ENCODE peak calls at places on chromosomes 6 and 20, in four cellular contexts. E is effector memory CD4-positive, alpha-beta T cell; O is transverse colon; T is suprapubic skin. W is an unnamed sample. For H3K27me3, the result is how much of the 10 kb centered on the place peaks cover.

GRCh38 chr6:122580731-122581130 is 29.5 kb upstream of the PKIB start:
- DNase-seq in T (no peak), E (no peak), O (no peak), W (peak)

GRCh38 chr6:97674802-97675201 is 391.8 kb upstream of the MMS22L start:
- DNase-seq in O (no peak), T (no peak), E (no peak), W (no peak)

GRCh38 chr6:116152620-116153019 is 26.7 kb upstream of the COL10A1 start:
- DNase-seq in T (no peak), O (no peak), E (no peak), W (no peak)

GRCh38 chr6:154399097-154399496 is 42.5 kb upstream of the IPCEF1 start:
- DNase-seq in E (no peak), T (no peak), O (no peak), W (peak)

GRCh38 chr20:19688031-19688806 is 69.8 kb upstream of the RIN2 start:
- DNase-seq in E (no peak), O (peak), T (peak), W (peak)

GRCh38 chr6:94902974-94903628 is 674.2 kb upstream of the MANEA start:
- DNase-seq in T (no peak), O (no peak), E (no peak), W (no peak)

GRCh38 chr20:50891138-50891537 is 40.1 kb downstream of the ADNP start:
- DNase-seq in O (no peak), T (no peak), E (no peak), W (peak)

GRCh38 chr20:7195704-7196103 is 428.2 kb downstream of the BMP2 start:
- DNase-seq in E (no peak), T (no peak), O (no peak), W (peak)

GRCh38 chr20:45823949-45824835 is 2.9 kb downstream of the TNNC2 start:
- DNase-seq in E (peak), T (no peak), O (peak), W (peak)

GRCh38 chr6:89483111-89483720 is 50.3 kb downstream of the ANKRD6 start:
- DNase-seq in E (no peak), O (no peak), T (no peak), W (no peak)

GRCh38 chr20:44104807-44105517 is 82.0 kb downstream of the JPH2 start:
- DNase-seq in E (no peak), T (no peak), O (no peak), W (peak)

GRCh38 chr20:62914970-62915457 is 11.3 kb downstream of the DIDO1 start:
- DNase-seq in O (no peak), T (peak), E (no peak), W (no peak)

GRCh38 chr6:14703586-14703985 is 542.3 kb upstream of the JARID2 start:
- DNase-seq in O (no peak), E (no peak), T (no peak), W (no peak)

GRCh38 chr6:148842631-148843030 is 95.8 kb downstream of the UST start:
- DNase-seq in O (no peak), E (no peak), T (no peak), W (no peak)

GRCh38 chr20:64109390-64109747 is 2.0 kb upstream of the NPBWR2 start:
- DNase-seq in T (no peak), E (no peak), O (peak), W (no peak)

DNA sequence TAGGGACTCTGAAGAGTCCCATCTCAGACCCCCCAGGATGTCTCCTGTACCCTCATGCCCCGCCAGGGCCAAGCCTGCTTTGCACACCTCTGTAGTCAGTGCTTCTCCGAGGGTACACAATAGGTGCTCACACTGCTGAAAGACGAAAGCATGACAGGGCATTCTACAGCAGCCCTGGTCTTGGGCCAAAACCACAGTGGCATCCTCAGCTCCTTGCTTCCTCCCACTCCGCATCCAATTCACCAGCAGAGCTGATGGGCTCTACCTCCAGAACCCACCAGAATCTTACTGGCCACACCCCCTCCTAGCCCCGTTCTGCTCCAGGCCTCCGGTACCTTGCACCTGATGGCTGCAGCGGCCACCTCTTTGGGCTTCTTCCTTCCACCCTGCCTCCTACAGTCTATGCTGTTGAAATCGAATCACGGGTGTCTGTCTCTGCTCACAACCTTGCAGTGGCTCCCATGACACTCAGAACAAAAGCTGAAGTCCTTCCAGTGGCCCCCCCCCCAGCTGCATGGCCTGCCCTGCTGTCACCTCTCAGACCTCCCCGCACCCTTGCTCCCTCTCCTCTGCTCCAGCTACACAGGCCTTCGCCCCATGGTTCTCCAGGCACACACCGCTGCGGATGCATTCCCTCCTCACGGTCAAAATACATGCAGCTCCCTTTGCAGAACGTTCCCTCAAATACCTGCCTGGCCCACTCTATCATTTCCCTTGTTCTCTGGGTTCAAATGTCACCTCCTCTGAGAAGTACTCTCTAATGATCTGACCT is 1.2 kb downstream of the ANGPT4 start:
- DNase-seq in T (no peak), O (no peak), E (no peak), W (peak)
- H3K27me3 ChIP-seq in T (under half), O (under half), E (under half), W (half or more)

GRCh38 chr20:31975874-31976273 is 7.9 kb downstream of the XKR7 start:
- DNase-seq in O (no peak), T (no peak), E (no peak), W (no peak)

GRCh38 chr20:31974296-31974695 is 6.3 kb downstream of the XKR7 start:
- DNase-seq in E (no peak), O (no peak), T (no peak), W (no peak)

GRCh38 chr20:31974975-31975481 is 7.1 kb downstream of the XKR7 start:
- DNase-seq in T (no peak), E (no peak), O (no peak), W (no peak)

GRCh38 chr20:31968299-31969126 is 562 bp downstream of the XKR7 start:
- DNase-seq in O (peak), T (peak), E (peak), W (peak)

DNA sequence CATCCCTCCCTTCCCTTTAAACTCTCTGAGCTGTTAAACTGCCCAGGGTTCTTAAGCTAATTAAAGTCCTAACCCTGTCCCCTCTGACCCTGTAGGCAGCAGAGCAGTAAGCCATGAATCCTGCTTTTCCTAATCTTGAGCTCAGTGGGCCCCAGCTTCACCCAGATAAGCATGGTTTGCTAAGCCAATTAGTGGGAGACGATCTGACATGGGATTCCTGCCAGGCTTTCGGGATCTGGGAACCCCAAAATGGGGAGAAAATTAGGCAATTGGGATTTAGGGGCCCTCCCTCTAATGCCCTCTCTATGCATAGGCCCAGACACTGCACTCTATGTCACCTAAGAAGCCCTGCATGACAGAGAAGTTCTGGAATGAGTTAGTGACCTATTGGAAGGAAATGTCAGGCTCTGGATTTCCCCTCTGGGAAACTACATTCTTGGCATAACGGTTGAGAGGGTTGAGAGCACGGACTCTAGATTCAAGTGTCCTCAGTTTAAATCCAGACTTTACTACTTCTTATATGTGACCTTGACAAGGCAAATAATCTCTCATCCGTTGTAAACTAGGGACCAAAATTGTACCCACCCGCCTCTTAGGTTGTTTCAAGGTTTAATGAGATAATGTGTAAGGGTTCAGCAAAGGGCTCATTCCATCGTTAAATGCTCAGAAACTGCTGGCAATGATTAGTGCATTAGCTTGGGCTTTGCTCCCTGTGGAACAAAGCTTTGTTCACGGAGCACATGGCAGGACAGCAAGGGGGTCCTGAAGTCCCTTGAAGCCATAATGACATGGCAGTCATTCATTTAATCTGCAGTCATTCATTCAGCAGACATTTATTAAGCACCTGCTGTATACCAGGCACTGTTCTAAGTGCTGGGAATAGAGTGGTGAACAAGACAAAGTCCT is 4.8 kb downstream of the XKR7 start:
- DNase-seq in E (no peak), T (no peak), O (no peak), W (no peak)
- H3K27me3 ChIP-seq in E (under half), T (half or more), O (under half), W (half or more)

GRCh38 chr20:38331245-38331644 is 15.0 kb upstream of the LBP start:
- DNase-seq in E (no peak), O (no peak), T (no peak), W (no peak)
- H3K27me3 ChIP-seq in E (under half), O (under half), T (under half), W (under half)

GRCh38 chr20:668050-668449 is 7.6 kb downstream of the SCRT2 start:
- DNase-seq in E (no peak), O (no peak), T (no peak), W (no peak)

GRCh38 chr20:665276-665675 is 10.3 kb downstream of the SCRT2 start:
- DNase-seq in O (no peak), T (no peak), E (no peak), W (no peak)

GRCh38 chr20:667351-668034 is 8.1 kb downstream of the SCRT2 start:
- DNase-seq in T (no peak), E (peak), O (peak), W (peak)

GRCh38 chr20:668638-669037 is 7.0 kb downstream of the SCRT2 start:
- DNase-seq in T (no peak), O (no peak), E (no peak), W (no peak)

DNA sequence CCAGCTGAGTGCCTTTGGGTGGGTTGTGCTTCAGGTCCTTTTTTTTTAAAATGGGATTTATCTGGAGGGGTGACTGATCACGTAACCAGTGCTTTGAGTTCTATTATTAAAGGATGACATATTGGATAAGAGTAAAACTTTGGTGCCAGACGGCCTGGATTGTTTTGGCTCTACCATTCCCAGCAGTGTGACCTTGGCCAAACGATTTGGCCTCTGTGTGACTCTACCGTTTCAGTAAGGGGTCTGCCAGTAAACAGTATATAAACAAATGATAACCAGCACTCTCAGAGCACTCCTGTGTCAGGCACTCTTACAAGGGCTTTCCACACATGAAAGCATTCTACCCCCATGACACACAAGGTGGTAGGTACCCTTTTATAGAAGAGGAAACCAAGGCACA is 8.7 kb downstream of the SCRT2 start:
- DNase-seq in E (no peak), O (no peak), T (no peak), W (no peak)
- H3K27me3 ChIP-seq in E (under half), O (half or more), T (half or more), W (half or more)

DNA sequence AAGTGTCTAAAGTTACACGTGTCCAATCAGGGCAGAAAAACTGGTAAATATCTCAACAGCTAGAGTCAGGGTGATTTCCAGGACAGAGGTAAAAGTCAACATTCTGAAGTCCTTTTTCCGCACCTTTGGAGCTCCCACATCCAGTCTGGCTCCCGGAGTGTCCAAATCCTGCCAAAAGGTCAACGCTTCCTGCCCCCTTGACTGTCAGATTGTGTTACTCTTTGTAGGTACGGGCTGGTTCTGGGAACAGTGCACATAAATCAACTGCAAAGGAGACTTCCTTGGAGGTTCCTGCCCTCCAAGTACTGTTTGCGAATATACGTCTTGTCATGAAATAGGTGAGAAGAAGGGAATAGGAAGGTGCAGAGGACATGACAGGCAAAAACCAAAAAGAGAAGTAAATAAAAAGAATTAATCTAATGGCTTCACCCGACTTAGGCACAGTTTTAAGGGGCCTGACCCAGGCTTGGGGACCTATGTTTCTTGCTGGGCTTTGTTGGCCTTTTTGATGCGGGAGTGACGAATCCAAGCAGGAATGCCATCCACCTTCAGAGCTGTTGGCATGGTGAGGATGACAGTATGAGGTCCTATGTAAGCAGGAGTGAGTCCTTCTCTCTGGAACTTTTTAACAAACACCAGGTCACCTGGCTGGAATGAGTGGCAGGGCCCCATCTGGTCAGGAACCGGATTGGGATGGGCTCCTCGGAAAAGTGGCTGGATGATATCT is 155.4 kb downstream of the TRIM27 start:
- DNase-seq in T (no peak), E (no peak), O (no peak), W (no peak)
- H3K27me3 ChIP-seq in T (half or more), E (half or more), O (half or more), W (half or more)

GRCh38 chr6:169109381-169109780 is 144.3 kb downstream of the THBS2 start:
- DNase-seq in E (no peak), O (no peak), T (no peak), W (no peak)
- H3K27me3 ChIP-seq in E (under half), O (under half), T (under half), W (under half)

DNA sequence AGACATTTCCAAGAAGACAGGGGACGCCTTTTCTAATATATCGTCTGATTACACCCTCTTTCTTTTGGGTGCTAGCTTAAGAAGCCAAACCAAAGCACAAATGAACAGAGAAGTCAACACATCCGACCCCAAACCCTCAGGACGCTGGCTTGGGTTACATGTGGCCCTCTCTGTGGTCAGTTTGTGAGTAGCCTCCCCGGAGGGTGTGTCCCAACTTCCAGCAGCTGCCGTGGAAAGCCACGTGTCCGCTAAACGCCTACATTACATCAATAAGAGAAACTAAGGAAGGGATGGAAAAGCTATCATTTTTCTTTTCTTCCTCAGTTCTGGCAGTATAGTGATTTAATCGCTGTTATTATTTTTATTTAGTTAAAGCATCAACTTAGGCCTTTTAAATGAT is 487 bp upstream of the BMP6 start:
- DNase-seq in T (no peak), E (no peak), O (no peak), W (no peak)
- H3K27me3 ChIP-seq in T (half or more), E (under half), O (half or more), W (under half)

DNA sequence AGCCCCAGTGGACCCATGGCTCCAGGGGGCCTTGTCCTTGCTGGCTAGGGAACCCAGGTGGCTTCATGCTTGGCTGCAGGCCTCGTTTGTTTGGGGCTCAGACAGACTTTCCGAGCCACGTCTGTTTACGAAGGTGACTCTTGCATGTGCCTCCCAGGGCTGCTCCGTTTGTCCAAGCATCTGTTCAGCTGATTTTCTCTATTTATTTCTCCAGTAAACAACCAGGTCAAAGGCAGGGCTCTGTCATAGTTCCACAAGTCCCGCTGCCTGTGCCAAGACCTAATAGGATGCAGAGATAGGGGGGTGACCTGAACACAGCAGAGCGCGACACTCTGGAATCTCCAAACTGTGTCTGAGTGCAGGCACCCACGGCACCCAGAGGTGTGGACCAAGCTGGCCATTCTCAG is 12.8 kb upstream of the SPO11 start:
- DNase-seq in E (no peak), T (no peak), O (no peak), W (no peak)
- H3K27me3 ChIP-seq in E (under half), T (under half), O (under half), W (half or more)

GRCh38 chr6:43457643-43458042 is 2.3 kb upstream of the DLK2 start:
- DNase-seq in T (no peak), E (no peak), O (no peak), W (peak)
- H3K27me3 ChIP-seq in T (under half), E (under half), O (half or more), W (under half)

GRCh38 chr6:41372526-41373366 is 37.3 kb downstream of the NCR2 start:
- DNase-seq in T (no peak), E (no peak), O (no peak), W (no peak)
- H3K27me3 ChIP-seq in T (half or more), E (half or more), O (half or more), W (half or more)